ENCODE peak calls at places on chromosomes 5 and 9, in four cellular contexts. One of them, this sample, is unnamed.

GRCh38 chr5:26482076-26482816 is 556.1 kb downstream of the CDH9 start:
- DNase-seq in fibroblast of mammary gland: no peak
- DNase-seq in activated T-cell treated with anti-CD3 and anti-CD28 coated beads for 1 hour: no peak
- DNase-seq in activated CD8-positive, alpha-beta memory T cell treated with anti-CD3 and anti-CD28 coated beads for 1 hour: no peak
- DNase-seq in this sample: no peak

GRCh38 chr5:81751009-81751835 is at the start of gene SSBP2:
- DNase-seq in fibroblast of mammary gland: peak
- DNase-seq in activated T-cell treated with anti-CD3 and anti-CD28 coated beads for 1 hour: peak
- DNase-seq in activated CD8-positive, alpha-beta memory T cell treated with anti-CD3 and anti-CD28 coated beads for 1 hour: peak
- DNase-seq in this sample: peak

GRCh38 chr5:135133698-135134515 is 99.9 kb upstream of the PITX1 start:
- DNase-seq in fibroblast of mammary gland: no peak
- DNase-seq in activated T-cell treated with anti-CD3 and anti-CD28 coated beads for 1 hour: no peak
- DNase-seq in activated CD8-positive, alpha-beta memory T cell treated with anti-CD3 and anti-CD28 coated beads for 1 hour: no peak
- DNase-seq in this sample: no peak

GRCh38 chr9:82117025-82117424 is 128.5 kb downstream of the SPATA31D1 start:
- DNase-seq in fibroblast of mammary gland: peak
- DNase-seq in activated T-cell treated with anti-CD3 and anti-CD28 coated beads for 1 hour: no peak
- DNase-seq in activated CD8-positive, alpha-beta memory T cell treated with anti-CD3 and anti-CD28 coated beads for 1 hour: no peak
- DNase-seq in this sample: no peak

GRCh38 chr9:101035098-101035497 is 6.6 kb downstream of the PLPPR1 start:
- DNase-seq in fibroblast of mammary gland: no peak
- DNase-seq in activated T-cell treated with anti-CD3 and anti-CD28 coated beads for 1 hour: no peak
- DNase-seq in activated CD8-positive, alpha-beta memory T cell treated with anti-CD3 and anti-CD28 coated beads for 1 hour: no peak
- DNase-seq in this sample: no peak

GRCh38 chr5:58775699-58776098 is 192.8 kb downstream of the RAB3C start:
- DNase-seq in fibroblast of mammary gland: no peak
- DNase-seq in activated T-cell treated with anti-CD3 and anti-CD28 coated beads for 1 hour: no peak
- DNase-seq in activated CD8-positive, alpha-beta memory T cell treated with anti-CD3 and anti-CD28 coated beads for 1 hour: no peak
- DNase-seq in this sample: no peak

GRCh38 chr5:180136661-180137381 is 65.3 kb upstream of the RNF130 start:
- DNase-seq in fibroblast of mammary gland: no peak
- DNase-seq in activated T-cell treated with anti-CD3 and anti-CD28 coated beads for 1 hour: no peak
- DNase-seq in activated CD8-positive, alpha-beta memory T cell treated with anti-CD3 and anti-CD28 coated beads for 1 hour: no peak
- DNase-seq in this sample: no peak

GRCh38 chr9:87973791-87974292 is 491 bp downstream of the CDK20 start:
- DNase-seq in fibroblast of mammary gland: no peak
- DNase-seq in activated T-cell treated with anti-CD3 and anti-CD28 coated beads for 1 hour: no peak
- DNase-seq in activated CD8-positive, alpha-beta memory T cell treated with anti-CD3 and anti-CD28 coated beads for 1 hour: no peak
- DNase-seq in this sample: no peak

GRCh38 chr9:98364042-98364441 is 108.6 kb upstream of the TBC1D2 start:
- DNase-seq in fibroblast of mammary gland: no peak
- DNase-seq in activated T-cell treated with anti-CD3 and anti-CD28 coated beads for 1 hour: no peak
- DNase-seq in activated CD8-positive, alpha-beta memory T cell treated with anti-CD3 and anti-CD28 coated beads for 1 hour: no peak
- DNase-seq in this sample: no peak

GRCh38 chr5:172860520-172861443 is 26.7 kb downstream of the ERGIC1 start:
- DNase-seq in fibroblast of mammary gland: peak
- DNase-seq in activated T-cell treated with anti-CD3 and anti-CD28 coated beads for 1 hour: no peak
- DNase-seq in activated CD8-positive, alpha-beta memory T cell treated with anti-CD3 and anti-CD28 coated beads for 1 hour: no peak
- DNase-seq in this sample: no peak

GRCh38 chr9:110641350-110641749 is 27.2 kb upstream of the MUSK start:
- DNase-seq in fibroblast of mammary gland: peak
- DNase-seq in activated T-cell treated with anti-CD3 and anti-CD28 coated beads for 1 hour: no peak
- DNase-seq in activated CD8-positive, alpha-beta memory T cell treated with anti-CD3 and anti-CD28 coated beads for 1 hour: no peak
- DNase-seq in this sample: no peak

GRCh38 chr5:135887447-135887864 is 8.2 kb downstream of the IL9 start:
- DNase-seq in fibroblast of mammary gland: peak
- DNase-seq in activated T-cell treated with anti-CD3 and anti-CD28 coated beads for 1 hour: peak
- DNase-seq in activated CD8-positive, alpha-beta memory T cell treated with anti-CD3 and anti-CD28 coated beads for 1 hour: no peak
- DNase-seq in this sample: peak

GRCh38 chr9:116687762-116688160 is 656 bp downstream of the TRIM32 start:
- DNase-seq in fibroblast of mammary gland: no peak
- DNase-seq in activated T-cell treated with anti-CD3 and anti-CD28 coated beads for 1 hour: no peak
- DNase-seq in activated CD8-positive, alpha-beta memory T cell treated with anti-CD3 and anti-CD28 coated beads for 1 hour: no peak
- DNase-seq in this sample: no peak

GRCh38 chr5:177601577-177602457 is 1.9 kb downstream of the B4GALT7 start:
- DNase-seq in fibroblast of mammary gland: no peak
- DNase-seq in activated T-cell treated with anti-CD3 and anti-CD28 coated beads for 1 hour: no peak
- DNase-seq in activated CD8-positive, alpha-beta memory T cell treated with anti-CD3 and anti-CD28 coated beads for 1 hour: no peak
- DNase-seq in this sample: no peak

GRCh38 chr5:106380736-106381135 is 1290.0 kb downstream of the EFNA5 start:
- DNase-seq in fibroblast of mammary gland: peak
- DNase-seq in activated T-cell treated with anti-CD3 and anti-CD28 coated beads for 1 hour: no peak
- DNase-seq in activated CD8-positive, alpha-beta memory T cell treated with anti-CD3 and anti-CD28 coated beads for 1 hour: no peak
- DNase-seq in this sample: no peak

GRCh38 chr9:128162215-128163026 is 2.4 kb downstream of the BBLN start:
- DNase-seq in fibroblast of mammary gland: peak
- DNase-seq in activated T-cell treated with anti-CD3 and anti-CD28 coated beads for 1 hour: no peak
- DNase-seq in activated CD8-positive, alpha-beta memory T cell treated with anti-CD3 and anti-CD28 coated beads for 1 hour: no peak
- DNase-seq in this sample: no peak

GRCh38 chr5:76705574-76705973 is 10.4 kb upstream of the F2R start:
- DNase-seq in fibroblast of mammary gland: no peak
- DNase-seq in activated T-cell treated with anti-CD3 and anti-CD28 coated beads for 1 hour: no peak
- DNase-seq in activated CD8-positive, alpha-beta memory T cell treated with anti-CD3 and anti-CD28 coated beads for 1 hour: no peak
- DNase-seq in this sample: no peak

GRCh38 chr5:154962494-154962893 is 21.6 kb downstream of the MRPL22 start:
- DNase-seq in fibroblast of mammary gland: peak
- DNase-seq in activated T-cell treated with anti-CD3 and anti-CD28 coated beads for 1 hour: no peak
- DNase-seq in activated CD8-positive, alpha-beta memory T cell treated with anti-CD3 and anti-CD28 coated beads for 1 hour: no peak
- DNase-seq in this sample: no peak

GRCh38 chr5:109681763-109682162 is 8.0 kb upstream of the MAN2A1 start:
- DNase-seq in fibroblast of mammary gland: no peak
- DNase-seq in activated T-cell treated with anti-CD3 and anti-CD28 coated beads for 1 hour: no peak
- DNase-seq in activated CD8-positive, alpha-beta memory T cell treated with anti-CD3 and anti-CD28 coated beads for 1 hour: no peak
- DNase-seq in this sample: no peak

GRCh38 chr5:100903036-100903887 is at the start of gene ST8SIA4:
- DNase-seq in fibroblast of mammary gland: peak
- DNase-seq in activated T-cell treated with anti-CD3 and anti-CD28 coated beads for 1 hour: peak
- DNase-seq in activated CD8-positive, alpha-beta memory T cell treated with anti-CD3 and anti-CD28 coated beads for 1 hour: peak
- DNase-seq in this sample: peak

GRCh38 chr5:177364159-177364962 is 6.6 kb downstream of the RGS14 start:
- DNase-seq in fibroblast of mammary gland: peak
- DNase-seq in activated T-cell treated with anti-CD3 and anti-CD28 coated beads for 1 hour: no peak
- DNase-seq in activated CD8-positive, alpha-beta memory T cell treated with anti-CD3 and anti-CD28 coated beads for 1 hour: no peak
- DNase-seq in this sample: no peak

GRCh38 chr5:59685131-59685530 is 208.4 kb downstream of the PDE4D start:
- DNase-seq in fibroblast of mammary gland: no peak
- DNase-seq in activated T-cell treated with anti-CD3 and anti-CD28 coated beads for 1 hour: no peak
- DNase-seq in activated CD8-positive, alpha-beta memory T cell treated with anti-CD3 and anti-CD28 coated beads for 1 hour: no peak
- DNase-seq in this sample: no peak

GRCh38 chr9:101311759-101312420 is 72.9 kb downstream of the BAAT start:
- DNase-seq in fibroblast of mammary gland: peak
- DNase-seq in activated T-cell treated with anti-CD3 and anti-CD28 coated beads for 1 hour: no peak
- DNase-seq in activated CD8-positive, alpha-beta memory T cell treated with anti-CD3 and anti-CD28 coated beads for 1 hour: no peak
- DNase-seq in this sample: no peak

GRCh38 chr9:36961568-36962360 is 72.3 kb downstream of the PAX5 start:
- DNase-seq in fibroblast of mammary gland: peak
- DNase-seq in activated T-cell treated with anti-CD3 and anti-CD28 coated beads for 1 hour: no peak
- DNase-seq in activated CD8-positive, alpha-beta memory T cell treated with anti-CD3 and anti-CD28 coated beads for 1 hour: no peak
- DNase-seq in this sample: no peak

GRCh38 chr9:78835928-78836450 is 539.1 kb downstream of the PSAT1 start:
- DNase-seq in fibroblast of mammary gland: no peak
- DNase-seq in activated T-cell treated with anti-CD3 and anti-CD28 coated beads for 1 hour: no peak
- DNase-seq in activated CD8-positive, alpha-beta memory T cell treated with anti-CD3 and anti-CD28 coated beads for 1 hour: no peak
- DNase-seq in this sample: no peak

GRCh38 chr5:88438006-88438405 is 169.4 kb upstream of the TMEM161B start:
- DNase-seq in fibroblast of mammary gland: no peak
- DNase-seq in activated T-cell treated with anti-CD3 and anti-CD28 coated beads for 1 hour: no peak
- DNase-seq in activated CD8-positive, alpha-beta memory T cell treated with anti-CD3 and anti-CD28 coated beads for 1 hour: no peak
- DNase-seq in this sample: no peak

GRCh38 chr9:112493738-112494137 is 7.1 kb downstream of the KIAA1958 start:
- DNase-seq in fibroblast of mammary gland: peak
- DNase-seq in activated T-cell treated with anti-CD3 and anti-CD28 coated beads for 1 hour: no peak
- DNase-seq in activated CD8-positive, alpha-beta memory T cell treated with anti-CD3 and anti-CD28 coated beads for 1 hour: no peak
- DNase-seq in this sample: no peak

GRCh38 chr5:96463106-96463505 is 30.1 kb upstream of the PCSK1 start:
- DNase-seq in fibroblast of mammary gland: peak
- DNase-seq in activated T-cell treated with anti-CD3 and anti-CD28 coated beads for 1 hour: no peak
- DNase-seq in activated CD8-positive, alpha-beta memory T cell treated with anti-CD3 and anti-CD28 coated beads for 1 hour: no peak
- DNase-seq in this sample: no peak

GRCh38 chr5:31054436-31054835 is 139.1 kb upstream of the CDH6 start:
- DNase-seq in fibroblast of mammary gland: no peak
- DNase-seq in activated T-cell treated with anti-CD3 and anti-CD28 coated beads for 1 hour: no peak
- DNase-seq in activated CD8-positive, alpha-beta memory T cell treated with anti-CD3 and anti-CD28 coated beads for 1 hour: no peak
- DNase-seq in this sample: no peak

GRCh38 chr5:150562832-150563231 is 54.9 kb downstream of the NDST1 start:
- DNase-seq in fibroblast of mammary gland: peak
- DNase-seq in activated T-cell treated with anti-CD3 and anti-CD28 coated beads for 1 hour: no peak
- DNase-seq in activated CD8-positive, alpha-beta memory T cell treated with anti-CD3 and anti-CD28 coated beads for 1 hour: no peak
- DNase-seq in this sample: no peak

GRCh38 chr5:88833371-88834107 is 49.4 kb downstream of the MEF2C start:
- DNase-seq in fibroblast of mammary gland: peak
- DNase-seq in activated T-cell treated with anti-CD3 and anti-CD28 coated beads for 1 hour: no peak
- DNase-seq in activated CD8-positive, alpha-beta memory T cell treated with anti-CD3 and anti-CD28 coated beads for 1 hour: peak
- DNase-seq in this sample: no peak

GRCh38 chr5:178301641-178302040 is 69.0 kb upstream of the PHYKPL start:
- DNase-seq in fibroblast of mammary gland: no peak
- DNase-seq in activated T-cell treated with anti-CD3 and anti-CD28 coated beads for 1 hour: no peak
- DNase-seq in activated CD8-positive, alpha-beta memory T cell treated with anti-CD3 and anti-CD28 coated beads for 1 hour: no peak
- DNase-seq in this sample: no peak

GRCh38 chr5:141841781-141842180 is 36.4 kb downstream of the PCDH1 start:
- DNase-seq in fibroblast of mammary gland: no peak
- DNase-seq in activated T-cell treated with anti-CD3 and anti-CD28 coated beads for 1 hour: no peak
- DNase-seq in activated CD8-positive, alpha-beta memory T cell treated with anti-CD3 and anti-CD28 coated beads for 1 hour: no peak
- DNase-seq in this sample: no peak